ENCODE peak calls at places on chromosomes 4 and X, in six cellular contexts. One of them, this sample, is unnamed.

GRCh38 chr4:138330531-138330930 is 88.4 kb upstream of the SLC7A11 start:
- DNase-seq in NCI-H1694: no peak
- DNase-seq in mammary epithelial cell: no peak
- DNase-seq in endothelial cell: no peak
- DNase-seq in activated naive CD4-positive, alpha-beta T cell: no peak
- DNase-seq in NCI-H1930: no peak
- DNase-seq in this sample: no peak

GRCh38 chr4:80990851-80991250 is 39.7 kb upstream of the BMP3 start:
- DNase-seq in NCI-H1694: no peak
- DNase-seq in mammary epithelial cell: no peak
- DNase-seq in endothelial cell: no peak
- DNase-seq in activated naive CD4-positive, alpha-beta T cell: no peak
- DNase-seq in NCI-H1930: no peak
- DNase-seq in this sample: no peak

GRCh38 chr4:184807797-184808718 is 17.7 kb downstream of the ACSL1 start:
- DNase-seq in NCI-H1694: no peak
- DNase-seq in mammary epithelial cell: peak
- DNase-seq in endothelial cell: no peak
- DNase-seq in activated naive CD4-positive, alpha-beta T cell: no peak
- DNase-seq in NCI-H1930: peak
- DNase-seq in this sample: peak

GRCh38 chr4:1945492-1945891 is 63.3 kb downstream of the NELFA start:
- DNase-seq in NCI-H1694: no peak
- DNase-seq in mammary epithelial cell: no peak
- DNase-seq in endothelial cell: no peak
- DNase-seq in activated naive CD4-positive, alpha-beta T cell: no peak
- DNase-seq in NCI-H1930: no peak
- DNase-seq in this sample: no peak

GRCh38 chrX:27599928-27600327 is 9.8 kb downstream of the DCAF8L2 start:
- DNase-seq in NCI-H1694: no peak
- DNase-seq in mammary epithelial cell: peak
- DNase-seq in endothelial cell: no peak
- DNase-seq in activated naive CD4-positive, alpha-beta T cell: no peak
- DNase-seq in NCI-H1930: no peak
- DNase-seq in this sample: peak

GRCh38 chr4:63563288-63564014 is 845.8 kb downstream of the TECRL start:
- DNase-seq in NCI-H1694: no peak
- DNase-seq in mammary epithelial cell: no peak
- DNase-seq in endothelial cell: no peak
- DNase-seq in activated naive CD4-positive, alpha-beta T cell: no peak
- DNase-seq in NCI-H1930: no peak
- DNase-seq in this sample: peak

GRCh38 chrX:105299286-105299685 is 78.8 kb upstream of the TEX13A start:
- DNase-seq in NCI-H1694: no peak
- DNase-seq in mammary epithelial cell: no peak
- DNase-seq in endothelial cell: no peak
- DNase-seq in activated naive CD4-positive, alpha-beta T cell: no peak
- DNase-seq in NCI-H1930: no peak
- DNase-seq in this sample: no peak

GRCh38 chr4:165207016-165207430 is 338 bp upstream of the KLHL2 start:
- DNase-seq in NCI-H1694: no peak
- DNase-seq in mammary epithelial cell: peak
- DNase-seq in endothelial cell: no peak
- DNase-seq in activated naive CD4-positive, alpha-beta T cell: peak
- DNase-seq in NCI-H1930: no peak
- DNase-seq in this sample: no peak

GRCh38 chrX:72305286-72306084 is at the start of gene CITED1:
- DNase-seq in NCI-H1694: no peak
- DNase-seq in mammary epithelial cell: peak
- DNase-seq in endothelial cell: no peak
- DNase-seq in activated naive CD4-positive, alpha-beta T cell: peak
- DNase-seq in NCI-H1930: no peak
- DNase-seq in this sample: no peak

GRCh38 chrX:6849711-6850415 is 297.6 kb upstream of the STS start:
- DNase-seq in NCI-H1694: no peak
- DNase-seq in mammary epithelial cell: peak
- DNase-seq in endothelial cell: no peak
- DNase-seq in activated naive CD4-positive, alpha-beta T cell: no peak
- DNase-seq in NCI-H1930: no peak
- DNase-seq in this sample: peak

GRCh38 chr4:126799971-126800722 is 832.6 kb upstream of the INTU start:
- DNase-seq in NCI-H1694: no peak
- DNase-seq in mammary epithelial cell: no peak
- DNase-seq in endothelial cell: no peak
- DNase-seq in activated naive CD4-positive, alpha-beta T cell: no peak
- DNase-seq in NCI-H1930: no peak
- DNase-seq in this sample: peak

GRCh38 chrX:83185010-83185409 is 323.1 kb upstream of the POU3F4 start:
- DNase-seq in NCI-H1694: no peak
- DNase-seq in mammary epithelial cell: no peak
- DNase-seq in endothelial cell: no peak
- DNase-seq in activated naive CD4-positive, alpha-beta T cell: no peak
- DNase-seq in NCI-H1930: no peak
- DNase-seq in this sample: no peak

GRCh38 chr4:138555584-138555983 is 313.4 kb upstream of the SLC7A11 start:
- DNase-seq in NCI-H1694: no peak
- DNase-seq in mammary epithelial cell: no peak
- DNase-seq in endothelial cell: peak
- DNase-seq in activated naive CD4-positive, alpha-beta T cell: no peak
- DNase-seq in NCI-H1930: peak
- DNase-seq in this sample: peak

GRCh38 chr4:5888222-5888701 is 4.6 kb downstream of the CRMP1 start:
- DNase-seq in NCI-H1694: peak
- DNase-seq in mammary epithelial cell: no peak
- DNase-seq in endothelial cell: peak
- DNase-seq in activated naive CD4-positive, alpha-beta T cell: no peak
- DNase-seq in NCI-H1930: peak
- DNase-seq in this sample: no peak

GRCh38 chr4:185201983-185202962 is 1.5 kb downstream of the CFAP97 start:
- DNase-seq in NCI-H1694: no peak
- DNase-seq in mammary epithelial cell: no peak
- DNase-seq in endothelial cell: peak
- DNase-seq in activated naive CD4-positive, alpha-beta T cell: no peak
- DNase-seq in NCI-H1930: no peak
- DNase-seq in this sample: no peak

GRCh38 chrX:25427873-25428555 is 412.2 kb upstream of the ARX start:
- DNase-seq in NCI-H1694: peak
- DNase-seq in mammary epithelial cell: no peak
- DNase-seq in endothelial cell: peak
- DNase-seq in activated naive CD4-positive, alpha-beta T cell: no peak
- DNase-seq in NCI-H1930: no peak
- DNase-seq in this sample: no peak

GRCh38 chrX:56963377-56963776 is 32.0 kb downstream of the SPIN3 start:
- DNase-seq in NCI-H1694: no peak
- DNase-seq in mammary epithelial cell: no peak
- DNase-seq in endothelial cell: no peak
- DNase-seq in activated naive CD4-positive, alpha-beta T cell: no peak
- DNase-seq in NCI-H1930: no peak
- DNase-seq in this sample: no peak

GRCh38 chrX:73563740-73564073 is 710 bp downstream of the CHIC1 start:
- DNase-seq in NCI-H1694: no peak
- DNase-seq in mammary epithelial cell: no peak
- DNase-seq in endothelial cell: no peak
- DNase-seq in activated naive CD4-positive, alpha-beta T cell: no peak
- DNase-seq in NCI-H1930: no peak
- DNase-seq in this sample: peak

GRCh38 chr4:125719987-125720386 is 405.2 kb downstream of the FAT4 start:
- DNase-seq in NCI-H1694: no peak
- DNase-seq in mammary epithelial cell: no peak
- DNase-seq in endothelial cell: no peak
- DNase-seq in activated naive CD4-positive, alpha-beta T cell: no peak
- DNase-seq in NCI-H1930: no peak
- DNase-seq in this sample: peak

GRCh38 chr4:11480683-11481082 is 52.0 kb upstream of the HS3ST1 start:
- DNase-seq in NCI-H1694: no peak
- DNase-seq in mammary epithelial cell: no peak
- DNase-seq in endothelial cell: no peak
- DNase-seq in activated naive CD4-positive, alpha-beta T cell: no peak
- DNase-seq in NCI-H1930: no peak
- DNase-seq in this sample: peak

GRCh38 chr4:154433543-154433942 is 58.1 kb downstream of the DCHS2 start:
- DNase-seq in NCI-H1694: no peak
- DNase-seq in mammary epithelial cell: no peak
- DNase-seq in endothelial cell: no peak
- DNase-seq in activated naive CD4-positive, alpha-beta T cell: no peak
- DNase-seq in NCI-H1930: no peak
- DNase-seq in this sample: no peak

GRCh38 chrX:39946822-39947221 is 150.9 kb downstream of the BCOR start:
- DNase-seq in NCI-H1694: no peak
- DNase-seq in mammary epithelial cell: peak
- DNase-seq in endothelial cell: peak
- DNase-seq in activated naive CD4-positive, alpha-beta T cell: no peak
- DNase-seq in NCI-H1930: no peak
- DNase-seq in this sample: peak

GRCh38 chrX:40644821-40645358 is 2.5 kb downstream of the CXorf38 start:
- DNase-seq in NCI-H1694: peak
- DNase-seq in mammary epithelial cell: peak
- DNase-seq in endothelial cell: no peak
- DNase-seq in activated naive CD4-positive, alpha-beta T cell: no peak
- DNase-seq in NCI-H1930: no peak
- DNase-seq in this sample: peak

GRCh38 chr4:95059630-95060029 is 301.9 kb downstream of the BMPR1B start:
- DNase-seq in NCI-H1694: no peak
- DNase-seq in mammary epithelial cell: no peak
- DNase-seq in endothelial cell: no peak
- DNase-seq in activated naive CD4-positive, alpha-beta T cell: no peak
- DNase-seq in NCI-H1930: no peak
- DNase-seq in this sample: no peak

GRCh38 chr4:186116698-186117097 is 12.2 kb downstream of the FAM149A start:
- DNase-seq in NCI-H1694: no peak
- DNase-seq in mammary epithelial cell: no peak
- DNase-seq in endothelial cell: no peak
- DNase-seq in activated naive CD4-positive, alpha-beta T cell: no peak
- DNase-seq in NCI-H1930: no peak
- DNase-seq in this sample: no peak

GRCh38 chrX:13864264-13864663 is 47.4 kb upstream of the GPM6B start:
- DNase-seq in NCI-H1694: no peak
- DNase-seq in mammary epithelial cell: peak
- DNase-seq in endothelial cell: no peak
- DNase-seq in activated naive CD4-positive, alpha-beta T cell: no peak
- DNase-seq in NCI-H1930: no peak
- DNase-seq in this sample: no peak

GRCh38 chr4:79042079-79042674 is 102.9 kb upstream of the PAQR3 start:
- DNase-seq in NCI-H1694: peak
- DNase-seq in mammary epithelial cell: peak
- DNase-seq in endothelial cell: peak
- DNase-seq in activated naive CD4-positive, alpha-beta T cell: no peak
- DNase-seq in NCI-H1930: no peak
- DNase-seq in this sample: peak

GRCh38 chr4:10625130-10625529 is 59.4 kb downstream of the CLNK start:
- DNase-seq in NCI-H1694: peak
- DNase-seq in mammary epithelial cell: no peak
- DNase-seq in endothelial cell: no peak
- DNase-seq in activated naive CD4-positive, alpha-beta T cell: no peak
- DNase-seq in NCI-H1930: no peak
- DNase-seq in this sample: no peak

GRCh38 chr4:22091906-22092305 is 143.3 kb upstream of the KCNIP4 start:
- DNase-seq in NCI-H1694: no peak
- DNase-seq in mammary epithelial cell: no peak
- DNase-seq in endothelial cell: no peak
- DNase-seq in activated naive CD4-positive, alpha-beta T cell: no peak
- DNase-seq in NCI-H1930: no peak
- DNase-seq in this sample: no peak

GRCh38 chrX:68443155-68443868 is 10.0 kb upstream of the OPHN1 start:
- DNase-seq in NCI-H1694: no peak
- DNase-seq in mammary epithelial cell: peak
- DNase-seq in endothelial cell: no peak
- DNase-seq in activated naive CD4-positive, alpha-beta T cell: no peak
- DNase-seq in NCI-H1930: no peak
- DNase-seq in this sample: no peak

GRCh38 chrX:130418740-130419139 is 17.0 kb downstream of the RBMX2 start:
- DNase-seq in NCI-H1694: no peak
- DNase-seq in mammary epithelial cell: no peak
- DNase-seq in endothelial cell: no peak
- DNase-seq in activated naive CD4-positive, alpha-beta T cell: no peak
- DNase-seq in NCI-H1930: no peak
- DNase-seq in this sample: no peak

This sample was measured in bronchial epithelial cell.